ENCODE peak calls at places on chromosomes 7 and 10, in four cellular contexts. One of them, this sample, is unnamed.
A peak's percentile ranks its signal among the peaks of the same experiment; 100 is the strongest.

GRCh38 chr10:28744021-28744420 is 66.7 kb downstream of the BAMBI start:
- DNase-seq in fibroblast of lung: no peak
- DNase-seq in tibial nerve: no peak
- DNase-seq in pancreas: no peak
- DNase-seq in this sample: no peak

GRCh38 chr10:33817647-33818046 is 483.2 kb upstream of the NRP1 start:
- DNase-seq in fibroblast of lung: no peak
- DNase-seq in tibial nerve: no peak
- DNase-seq in pancreas: no peak
- DNase-seq in this sample: no peak

GRCh38 chr7:17103984-17104383 is 194.5 kb upstream of the AHR start:
- DNase-seq in fibroblast of lung: no peak
- DNase-seq in tibial nerve: no peak
- DNase-seq in pancreas: no peak
- DNase-seq in this sample: no peak

GRCh38 chr10:43595739-43596298 is 10.4 kb upstream of the ZNF485 start:
- DNase-seq in fibroblast of lung: no peak
- DNase-seq in tibial nerve: no peak
- DNase-seq in pancreas: no peak
- DNase-seq in this sample: no peak

GRCh38 chr10:78744521-78745090 is 324.2 kb upstream of the ZMIZ1 start:
- DNase-seq in fibroblast of lung: no peak
- DNase-seq in tibial nerve: no peak
- DNase-seq in pancreas: peak; percentile 75
- DNase-seq in this sample: no peak

GRCh38 chr7:51230324-51230625 is 86.3 kb downstream of the COBL start:
- DNase-seq in fibroblast of lung: no peak
- DNase-seq in tibial nerve: no peak
- DNase-seq in pancreas: no peak
- DNase-seq in this sample: no peak

GRCh38 chr7:125876436-125876835 is 946.8 kb upstream of the POT1 start:
- DNase-seq in fibroblast of lung: no peak
- DNase-seq in tibial nerve: no peak
- DNase-seq in pancreas: no peak
- DNase-seq in this sample: no peak

GRCh38 chr7:69591805-69592204 is 6.5 kb upstream of the AUTS2 start:
- DNase-seq in fibroblast of lung: no peak
- DNase-seq in tibial nerve: no peak
- DNase-seq in pancreas: no peak
- DNase-seq in this sample: no peak

GRCh38 chr7:28076421-28077163 is 104.0 kb downstream of the JAZF1 start:
- DNase-seq in fibroblast of lung: no peak
- DNase-seq in tibial nerve: no peak
- DNase-seq in pancreas: no peak
- DNase-seq in this sample: no peak
- H3K4me3 ChIP-seq in fibroblast of lung: no peak overlapping the region
- H3K4me3 ChIP-seq in tibial nerve: no peak overlapping the region
- H3K4me3 ChIP-seq in pancreas: no peak overlapping the region
- H3K4me3 ChIP-seq in this sample: no peak overlapping the region

GRCh38 chr10:111973826-111974225 is 209.7 kb downstream of the GPAM start:
- DNase-seq in fibroblast of lung: no peak
- DNase-seq in tibial nerve: no peak
- DNase-seq in pancreas: no peak
- DNase-seq in this sample: no peak

GRCh38 chr10:111976557-111976956 is 207.0 kb downstream of the GPAM start:
- DNase-seq in fibroblast of lung: no peak
- DNase-seq in tibial nerve: no peak
- DNase-seq in pancreas: no peak
- DNase-seq in this sample: no peak

GRCh38 chr10:111973306-111973705 is 210.3 kb downstream of the GPAM start:
- DNase-seq in fibroblast of lung: no peak
- DNase-seq in tibial nerve: no peak
- DNase-seq in pancreas: no peak
- DNase-seq in this sample: no peak

GRCh38 chr10:111972109-111972508 is 211.5 kb downstream of the GPAM start:
- DNase-seq in fibroblast of lung: no peak
- DNase-seq in tibial nerve: no peak
- DNase-seq in pancreas: no peak
- DNase-seq in this sample: no peak

GRCh38 chr10:111974325-111974724 is 209.2 kb downstream of the GPAM start:
- DNase-seq in fibroblast of lung: no peak
- DNase-seq in tibial nerve: no peak
- DNase-seq in pancreas: no peak
- DNase-seq in this sample: no peak
- H3K4me3 ChIP-seq in fibroblast of lung: no peak overlapping the region
- H3K4me3 ChIP-seq in tibial nerve: no peak overlapping the region
- H3K4me3 ChIP-seq in pancreas: no peak overlapping the region
- H3K4me3 ChIP-seq in this sample: no peak overlapping the region

DNA sequence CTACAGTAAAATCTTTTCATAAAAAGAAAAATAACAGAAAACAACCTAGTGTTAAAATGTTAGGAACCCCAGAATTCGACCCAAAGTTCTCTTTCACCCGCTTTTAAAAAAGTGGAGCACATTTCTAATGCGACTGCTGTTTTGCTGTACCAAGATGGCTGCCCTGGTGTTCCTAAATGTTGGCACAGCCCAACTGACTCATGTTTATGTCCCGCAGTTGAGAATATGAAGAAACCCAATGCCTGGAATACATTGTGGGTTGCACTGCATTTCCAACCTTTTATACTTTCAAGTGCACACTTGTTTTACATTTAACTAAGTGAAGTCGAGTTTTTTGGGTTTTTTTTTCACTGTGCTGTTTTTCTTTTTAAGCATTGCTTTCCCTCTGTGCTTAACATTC is 944 bp downstream of the STEAP1B start:
- DNase-seq in fibroblast of lung: peak; percentile 32
- DNase-seq in tibial nerve: no peak
- DNase-seq in pancreas: no peak
- DNase-seq in this sample: no peak
- H3K4me3 ChIP-seq in fibroblast of lung: peak overlapping the region; percentile 56
- H3K4me3 ChIP-seq in tibial nerve: no peak overlapping the region
- H3K4me3 ChIP-seq in pancreas: no peak overlapping the region
- H3K4me3 ChIP-seq in this sample: no peak overlapping the region

GRCh38 chr7:72337822-72338167 is 74.3 kb downstream of the CALN1 start:
- DNase-seq in fibroblast of lung: no peak
- DNase-seq in tibial nerve: no peak
- DNase-seq in pancreas: no peak
- DNase-seq in this sample: no peak
- H3K4me3 ChIP-seq in fibroblast of lung: no peak overlapping the region
- H3K4me3 ChIP-seq in tibial nerve: no peak overlapping the region
- H3K4me3 ChIP-seq in pancreas: peak overlapping the region; percentile 36
- H3K4me3 ChIP-seq in this sample: no peak overlapping the region

GRCh38 chr7:84139986-84140729 is 54.4 kb downstream of the SEMA3A start:
- DNase-seq in fibroblast of lung: peak; percentile 25
- DNase-seq in tibial nerve: no peak
- DNase-seq in pancreas: no peak
- DNase-seq in this sample: peak; percentile 6

GRCh38 chr7:84145892-84146291 is 48.7 kb downstream of the SEMA3A start:
- DNase-seq in fibroblast of lung: no peak
- DNase-seq in tibial nerve: no peak
- DNase-seq in pancreas: no peak
- DNase-seq in this sample: no peak

GRCh38 chr7:84142726-84143125 is 51.9 kb downstream of the SEMA3A start:
- DNase-seq in fibroblast of lung: no peak
- DNase-seq in tibial nerve: no peak
- DNase-seq in pancreas: no peak
- DNase-seq in this sample: no peak

GRCh38 chr7:84144935-84145334 is 49.7 kb downstream of the SEMA3A start:
- DNase-seq in fibroblast of lung: no peak
- DNase-seq in tibial nerve: no peak
- DNase-seq in pancreas: no peak
- DNase-seq in this sample: no peak

DNA sequence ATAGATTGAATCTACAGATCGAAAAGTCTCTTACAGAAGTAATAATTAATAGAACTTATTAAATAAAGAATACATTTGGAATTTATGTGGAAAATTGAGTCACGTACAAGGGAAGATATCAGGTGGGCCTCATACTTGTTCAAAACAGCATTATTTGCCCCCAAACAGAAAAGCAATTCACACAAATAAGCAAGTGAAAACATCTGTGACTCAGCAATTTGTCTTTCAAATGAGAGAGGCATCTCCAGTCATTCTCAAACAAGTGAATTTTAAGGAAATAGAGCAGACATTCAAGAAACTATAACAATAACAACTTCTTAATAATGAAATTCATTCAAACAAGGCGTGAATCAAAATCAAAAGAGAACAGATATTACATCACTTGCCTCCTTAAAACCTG is 50.1 kb downstream of the SEMA3A start:
- DNase-seq in fibroblast of lung: no peak
- DNase-seq in tibial nerve: no peak
- DNase-seq in pancreas: no peak
- DNase-seq in this sample: no peak
- H3K4me3 ChIP-seq in fibroblast of lung: no peak overlapping the region
- H3K4me3 ChIP-seq in tibial nerve: no peak overlapping the region
- H3K4me3 ChIP-seq in pancreas: no peak overlapping the region
- H3K4me3 ChIP-seq in this sample: no peak overlapping the region

DNA sequence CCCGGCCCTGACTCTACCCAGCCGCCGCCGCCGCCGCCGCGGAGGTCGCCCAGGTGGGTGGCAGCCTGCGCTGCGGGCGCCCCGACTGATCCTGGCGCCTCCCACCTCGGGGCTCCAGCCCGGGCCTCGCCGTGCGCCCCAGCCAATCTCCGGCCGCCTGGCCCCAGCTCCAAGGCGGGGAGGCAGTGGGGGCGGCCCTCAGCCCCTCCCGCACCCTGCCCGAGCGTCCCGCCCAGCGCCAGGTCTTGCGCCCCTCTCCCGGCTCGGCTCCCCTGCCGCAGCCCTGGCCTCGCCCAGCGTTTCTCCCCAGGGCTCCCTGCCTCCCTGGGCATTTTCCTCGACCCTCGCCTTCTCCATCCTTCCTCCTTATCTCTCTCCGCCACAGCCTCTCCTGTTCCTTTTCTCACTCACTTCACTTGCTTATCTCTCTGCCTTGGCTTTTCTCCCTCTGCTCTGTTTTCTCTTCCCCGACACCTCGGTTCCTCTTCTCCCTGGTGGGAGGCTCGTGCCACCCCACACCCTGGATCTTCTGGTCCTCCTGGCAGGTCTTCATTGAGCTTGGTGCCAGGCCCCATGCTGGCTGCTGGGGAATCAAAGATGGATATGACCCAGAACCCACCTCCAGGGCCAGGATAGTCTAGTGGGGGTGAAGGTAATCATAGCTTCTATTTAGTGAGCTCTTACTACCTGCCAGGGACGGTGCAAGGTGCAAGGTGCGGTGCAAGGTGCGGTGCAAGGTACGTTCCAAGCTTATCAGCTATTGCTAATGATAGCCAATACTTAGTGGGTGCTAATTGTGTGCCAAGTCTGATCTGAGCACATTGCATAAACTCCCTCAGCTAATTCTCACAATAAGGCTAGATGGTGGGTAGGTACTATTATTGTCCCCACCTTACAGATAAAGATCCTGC is at the start of gene SFRP5:
- DNase-seq in fibroblast of lung: no peak
- DNase-seq in tibial nerve: no peak
- DNase-seq in pancreas: peak; percentile 81
- DNase-seq in this sample: no peak
- H3K4me3 ChIP-seq in fibroblast of lung: no peak within 1 kb of the TSS
- H3K4me3 ChIP-seq in tibial nerve: peak within 1 kb of the TSS; percentile 52
- H3K4me3 ChIP-seq in pancreas: peak within 1 kb of the TSS; percentile 55
- H3K4me3 ChIP-seq in this sample: peak within 1 kb of the TSS; percentile 46

This sample was measured in skeletal muscle cell.